ENCODE peak calls at places on chromosomes 13 and 19, in eight cellular contexts. D is GM10248, T is aorta, G is GM12892, E is cardiac muscle cell, X is NCI-H1105 treated with DMSO at 0.1 percent for 48 hours, C is RWPE1, Y is astrocyte of the spinal cord. H is an unnamed sample.
A peak's percentile ranks its signal among the peaks of the same experiment; 100 is the strongest.

GRCh38 chr19:41957838-41958366 is 1.2 kb downstream of the RABAC1 start:
- DNase-seq in D (peak; percentile 86), T (peak; percentile 63), G (peak; percentile 83), E (peak; percentile 86), X (peak; percentile 83), C (peak; percentile 92), Y (peak; percentile 84), H (peak; percentile 65)

GRCh38 chr19:33419763-33420080 is 46.2 kb downstream of the CEBPG start:
- DNase-seq in D (no peak), T (no peak), G (no peak), E (no peak), X (no peak), C (no peak), Y (no peak), H (no peak)

GRCh38 chr19:29533578-29534544 is 8.1 kb downstream of the VSTM2B start:
- DNase-seq in D (no peak), T (no peak), G (no peak), E (no peak), X (no peak), C (no peak), Y (no peak), H (no peak)

GRCh38 chr19:610071-610800 is 20.6 kb downstream of the HCN2 start:
- DNase-seq in D (no peak), T (no peak), G (no peak), E (peak; percentile 16), X (no peak), C (no peak), Y (peak; percentile 43), H (peak; percentile 63)

GRCh38 chr19:17079710-17080440 is 4.3 kb downstream of the MYO9B start:
- DNase-seq in D (peak; percentile 70), T (peak; percentile 91), G (peak; percentile 63), E (peak; percentile 98), X (no peak), C (peak; percentile 96), Y (peak; percentile 99), H (peak; percentile 68)

GRCh38 chr19:14383898-14384669 is 2.8 kb downstream of the ADGRE5 start:
- DNase-seq in D (peak; percentile 70), T (peak; percentile 73), G (peak; percentile 62), E (peak; percentile 55), X (no peak), C (peak; percentile 78), Y (peak; percentile 34), H (peak; percentile 70)

GRCh38 chr19:13016245-13016627 is 21.0 kb downstream of the NFIX start:
- DNase-seq in D (no peak), T (no peak), G (no peak), E (no peak), X (no peak), C (no peak), Y (no peak), H (no peak)

GRCh38 chr13:99661791-99662190 is 160.5 kb downstream of the TM9SF2 start:
- DNase-seq in D (no peak), T (no peak), G (no peak), E (no peak), X (no peak), C (no peak), Y (no peak), H (no peak)

GRCh38 chr13:113803409-113804016 is 44.5 kb downstream of the TMEM255B start:
- DNase-seq in D (no peak), T (peak; percentile 42), G (no peak), E (no peak), X (no peak), C (no peak), Y (no peak), H (no peak)

GRCh38 chr19:16142032-16142580 is 1.4 kb upstream of the HSH2D start:
- DNase-seq in D (no peak), T (no peak), G (no peak), E (no peak), X (no peak), C (no peak), Y (no peak), H (no peak)

GRCh38 chr19:16117594-16118033 is 5.9 kb downstream of the RAB8A start:
- DNase-seq in D (peak; percentile 73), T (no peak), G (no peak), E (no peak), X (no peak), C (no peak), Y (no peak), H (no peak)

GRCh38 chr19:35773020-35773809 is 2.1 kb upstream of the ARHGAP33 start:
- DNase-seq in D (no peak), T (no peak), G (no peak), E (peak; percentile 72), X (no peak), C (peak; percentile 29), Y (no peak), H (no peak)

H was measured in activated CD8-positive, alpha-beta T cell treated with anti-CD3 and anti-CD28 coated beads, Interleukin-2, amount 10 ng/mL, durations not matched to agents 7 days and 5 days.